ENCODE peak calls at places on chromosomes 11 and 22, in ten cellular contexts. One of them, this sample, is unnamed.

GRCh38 chr11:119531623-119532022 is 108.7 kb upstream of the THY1 start:
- DNase-seq in activated CD8-positive, alpha-beta memory T cell treated with anti-CD3 and anti-CD28 coated beads, Interleukin-2, amount 50 U/mL, for 48 hours: no peak
- DNase-seq in GM06990: no peak
- DNase-seq in cardiac muscle cell: no peak
- DNase-seq in naive thymus-derived CD4-positive, alpha-beta T cell: no peak
- DNase-seq in HFF-Myc: no peak
- DNase-seq in MM.1S: no peak
- DNase-seq in colonic mucosa: no peak
- DNase-seq in cardiac fibroblast: no peak
- DNase-seq in AG10803: no peak
- DNase-seq in this sample: no peak

GRCh38 chr11:81197396-81197795 is 1536.3 kb downstream of the FAM181B start:
- DNase-seq in activated CD8-positive, alpha-beta memory T cell treated with anti-CD3 and anti-CD28 coated beads, Interleukin-2, amount 50 U/mL, for 48 hours: no peak
- DNase-seq in GM06990: no peak
- DNase-seq in cardiac muscle cell: no peak
- DNase-seq in naive thymus-derived CD4-positive, alpha-beta T cell: no peak
- DNase-seq in HFF-Myc: no peak
- DNase-seq in MM.1S: no peak
- DNase-seq in colonic mucosa: no peak
- DNase-seq in cardiac fibroblast: no peak
- DNase-seq in AG10803: no peak
- DNase-seq in this sample: no peak

GRCh38 chr11:86816251-86816726 is 15.9 kb downstream of the PRSS23 start:
- DNase-seq in activated CD8-positive, alpha-beta memory T cell treated with anti-CD3 and anti-CD28 coated beads, Interleukin-2, amount 50 U/mL, for 48 hours: no peak
- DNase-seq in GM06990: no peak
- DNase-seq in cardiac muscle cell: peak; percentile 36
- DNase-seq in naive thymus-derived CD4-positive, alpha-beta T cell: no peak
- DNase-seq in HFF-Myc: peak; percentile 63
- DNase-seq in MM.1S: no peak
- DNase-seq in colonic mucosa: no peak
- DNase-seq in cardiac fibroblast: peak; percentile 77
- DNase-seq in AG10803: peak; percentile 34
- DNase-seq in this sample: no peak

GRCh38 chr22:43625242-43625641 is 186.9 kb downstream of the EFCAB6 start:
- DNase-seq in activated CD8-positive, alpha-beta memory T cell treated with anti-CD3 and anti-CD28 coated beads, Interleukin-2, amount 50 U/mL, for 48 hours: no peak
- DNase-seq in GM06990: no peak
- DNase-seq in cardiac muscle cell: no peak
- DNase-seq in naive thymus-derived CD4-positive, alpha-beta T cell: no peak
- DNase-seq in HFF-Myc: no peak
- DNase-seq in MM.1S: no peak
- DNase-seq in colonic mucosa: no peak
- DNase-seq in cardiac fibroblast: no peak
- DNase-seq in AG10803: no peak
- DNase-seq in this sample: no peak

GRCh38 chr11:85752201-85752889 is 58.6 kb downstream of the SYTL2 start:
- DNase-seq in activated CD8-positive, alpha-beta memory T cell treated with anti-CD3 and anti-CD28 coated beads, Interleukin-2, amount 50 U/mL, for 48 hours: no peak
- DNase-seq in GM06990: no peak
- DNase-seq in cardiac muscle cell: no peak
- DNase-seq in naive thymus-derived CD4-positive, alpha-beta T cell: no peak
- DNase-seq in HFF-Myc: no peak
- DNase-seq in MM.1S: no peak
- DNase-seq in colonic mucosa: no peak
- DNase-seq in cardiac fibroblast: no peak
- DNase-seq in AG10803: no peak
- DNase-seq in this sample: no peak

GRCh38 chr11:128210148-128210940 is 377.0 kb downstream of the ETS1 start:
- DNase-seq in activated CD8-positive, alpha-beta memory T cell treated with anti-CD3 and anti-CD28 coated beads, Interleukin-2, amount 50 U/mL, for 48 hours: no peak
- DNase-seq in GM06990: no peak
- DNase-seq in cardiac muscle cell: no peak
- DNase-seq in naive thymus-derived CD4-positive, alpha-beta T cell: no peak
- DNase-seq in HFF-Myc: peak; percentile 91
- DNase-seq in MM.1S: no peak
- DNase-seq in colonic mucosa: peak; percentile 53
- DNase-seq in cardiac fibroblast: peak; percentile 100
- DNase-seq in AG10803: peak; percentile 98
- DNase-seq in this sample: peak; percentile 51

GRCh38 chr11:34308049-34308692 is 49.6 kb downstream of the ABTB2 start:
- DNase-seq in activated CD8-positive, alpha-beta memory T cell treated with anti-CD3 and anti-CD28 coated beads, Interleukin-2, amount 50 U/mL, for 48 hours: no peak
- DNase-seq in GM06990: no peak
- DNase-seq in cardiac muscle cell: no peak
- DNase-seq in naive thymus-derived CD4-positive, alpha-beta T cell: no peak
- DNase-seq in HFF-Myc: no peak
- DNase-seq in MM.1S: no peak
- DNase-seq in colonic mucosa: no peak
- DNase-seq in cardiac fibroblast: peak; percentile 32
- DNase-seq in AG10803: peak; percentile 43
- DNase-seq in this sample: no peak

GRCh38 chr11:107457205-107457557 is 444 bp downstream of the CWF19L2 start:
- DNase-seq in activated CD8-positive, alpha-beta memory T cell treated with anti-CD3 and anti-CD28 coated beads, Interleukin-2, amount 50 U/mL, for 48 hours: no peak
- DNase-seq in GM06990: peak; percentile 3
- DNase-seq in cardiac muscle cell: peak; percentile 18
- DNase-seq in naive thymus-derived CD4-positive, alpha-beta T cell: no peak
- DNase-seq in HFF-Myc: no peak
- DNase-seq in MM.1S: peak; percentile 10
- DNase-seq in colonic mucosa: no peak
- DNase-seq in cardiac fibroblast: no peak
- DNase-seq in AG10803: no peak
- DNase-seq in this sample: no peak

GRCh38 chr11:36602143-36602542 is 4.1 kb upstream of the RAG2 start:
- DNase-seq in activated CD8-positive, alpha-beta memory T cell treated with anti-CD3 and anti-CD28 coated beads, Interleukin-2, amount 50 U/mL, for 48 hours: no peak
- DNase-seq in GM06990: no peak
- DNase-seq in cardiac muscle cell: no peak
- DNase-seq in naive thymus-derived CD4-positive, alpha-beta T cell: no peak
- DNase-seq in HFF-Myc: no peak
- DNase-seq in MM.1S: no peak
- DNase-seq in colonic mucosa: no peak
- DNase-seq in cardiac fibroblast: no peak
- DNase-seq in AG10803: no peak
- DNase-seq in this sample: no peak

GRCh38 chr22:49780992-49781782 is 46.5 kb downstream of the BRD1 start:
- DNase-seq in activated CD8-positive, alpha-beta memory T cell treated with anti-CD3 and anti-CD28 coated beads, Interleukin-2, amount 50 U/mL, for 48 hours: no peak
- DNase-seq in GM06990: no peak
- DNase-seq in cardiac muscle cell: no peak
- DNase-seq in naive thymus-derived CD4-positive, alpha-beta T cell: no peak
- DNase-seq in HFF-Myc: no peak
- DNase-seq in MM.1S: no peak
- DNase-seq in colonic mucosa: no peak
- DNase-seq in cardiac fibroblast: no peak
- DNase-seq in AG10803: no peak
- DNase-seq in this sample: no peak

GRCh38 chr11:38402063-38402462 is 1804.0 kb upstream of the RAG2 start:
- DNase-seq in activated CD8-positive, alpha-beta memory T cell treated with anti-CD3 and anti-CD28 coated beads, Interleukin-2, amount 50 U/mL, for 48 hours: no peak
- DNase-seq in GM06990: no peak
- DNase-seq in cardiac muscle cell: no peak
- DNase-seq in naive thymus-derived CD4-positive, alpha-beta T cell: no peak
- DNase-seq in HFF-Myc: no peak
- DNase-seq in MM.1S: no peak
- DNase-seq in colonic mucosa: no peak
- DNase-seq in cardiac fibroblast: no peak
- DNase-seq in AG10803: no peak
- DNase-seq in this sample: no peak

GRCh38 chr11:81494431-81494830 is 1239.2 kb downstream of the FAM181B start:
- DNase-seq in activated CD8-positive, alpha-beta memory T cell treated with anti-CD3 and anti-CD28 coated beads, Interleukin-2, amount 50 U/mL, for 48 hours: no peak
- DNase-seq in GM06990: no peak
- DNase-seq in cardiac muscle cell: no peak
- DNase-seq in naive thymus-derived CD4-positive, alpha-beta T cell: no peak
- DNase-seq in HFF-Myc: no peak
- DNase-seq in MM.1S: no peak
- DNase-seq in colonic mucosa: no peak
- DNase-seq in cardiac fibroblast: no peak
- DNase-seq in AG10803: no peak
- DNase-seq in this sample: no peak

GRCh38 chr22:22406445-22406844 is 102.1 kb downstream of the ZNF280B start:
- DNase-seq in activated CD8-positive, alpha-beta memory T cell treated with anti-CD3 and anti-CD28 coated beads, Interleukin-2, amount 50 U/mL, for 48 hours: no peak
- DNase-seq in GM06990: no peak
- DNase-seq in cardiac muscle cell: no peak
- DNase-seq in naive thymus-derived CD4-positive, alpha-beta T cell: no peak
- DNase-seq in HFF-Myc: no peak
- DNase-seq in MM.1S: no peak
- DNase-seq in colonic mucosa: no peak
- DNase-seq in cardiac fibroblast: no peak
- DNase-seq in AG10803: no peak
- DNase-seq in this sample: no peak

GRCh38 chr22:38865201-38866023 is 6.6 kb downstream of the CBX6 start:
- DNase-seq in activated CD8-positive, alpha-beta memory T cell treated with anti-CD3 and anti-CD28 coated beads, Interleukin-2, amount 50 U/mL, for 48 hours: no peak
- DNase-seq in GM06990: no peak
- DNase-seq in cardiac muscle cell: no peak
- DNase-seq in naive thymus-derived CD4-positive, alpha-beta T cell: no peak
- DNase-seq in HFF-Myc: no peak
- DNase-seq in MM.1S: no peak
- DNase-seq in colonic mucosa: no peak
- DNase-seq in cardiac fibroblast: no peak
- DNase-seq in AG10803: no peak
- DNase-seq in this sample: no peak

GRCh38 chr11:3880724-3881123 is 25.3 kb downstream of the STIM1 start:
- DNase-seq in activated CD8-positive, alpha-beta memory T cell treated with anti-CD3 and anti-CD28 coated beads, Interleukin-2, amount 50 U/mL, for 48 hours: no peak
- DNase-seq in GM06990: no peak
- DNase-seq in cardiac muscle cell: no peak
- DNase-seq in naive thymus-derived CD4-positive, alpha-beta T cell: no peak
- DNase-seq in HFF-Myc: no peak
- DNase-seq in MM.1S: no peak
- DNase-seq in colonic mucosa: no peak
- DNase-seq in cardiac fibroblast: peak; percentile 74
- DNase-seq in AG10803: peak; percentile 30
- DNase-seq in this sample: no peak

GRCh38 chr22:50613291-50613981 is 12.8 kb downstream of the MAPK8IP2 start:
- DNase-seq in activated CD8-positive, alpha-beta memory T cell treated with anti-CD3 and anti-CD28 coated beads, Interleukin-2, amount 50 U/mL, for 48 hours: no peak
- DNase-seq in GM06990: no peak
- DNase-seq in cardiac muscle cell: peak; percentile 13
- DNase-seq in naive thymus-derived CD4-positive, alpha-beta T cell: no peak
- DNase-seq in HFF-Myc: no peak
- DNase-seq in MM.1S: no peak
- DNase-seq in colonic mucosa: peak; percentile 90
- DNase-seq in cardiac fibroblast: no peak
- DNase-seq in AG10803: peak; percentile 24
- DNase-seq in this sample: no peak

GRCh38 chr11:69269926-69270697 is 23.8 kb upstream of the MYEOV start:
- DNase-seq in activated CD8-positive, alpha-beta memory T cell treated with anti-CD3 and anti-CD28 coated beads, Interleukin-2, amount 50 U/mL, for 48 hours: no peak
- DNase-seq in GM06990: no peak
- DNase-seq in cardiac muscle cell: no peak
- DNase-seq in naive thymus-derived CD4-positive, alpha-beta T cell: no peak
- DNase-seq in HFF-Myc: no peak
- DNase-seq in MM.1S: no peak
- DNase-seq in colonic mucosa: no peak
- DNase-seq in cardiac fibroblast: no peak
- DNase-seq in AG10803: no peak
- DNase-seq in this sample: no peak

GRCh38 chr11:128424867-128425285 is 162.5 kb downstream of the ETS1 start:
- DNase-seq in activated CD8-positive, alpha-beta memory T cell treated with anti-CD3 and anti-CD28 coated beads, Interleukin-2, amount 50 U/mL, for 48 hours: no peak
- DNase-seq in GM06990: no peak
- DNase-seq in cardiac muscle cell: peak; percentile 36
- DNase-seq in naive thymus-derived CD4-positive, alpha-beta T cell: no peak
- DNase-seq in HFF-Myc: no peak
- DNase-seq in MM.1S: no peak
- DNase-seq in colonic mucosa: peak; percentile 91
- DNase-seq in cardiac fibroblast: peak; percentile 58
- DNase-seq in AG10803: peak; percentile 66
- DNase-seq in this sample: peak; percentile 66

GRCh38 chr11:108117746-108118371 is 3.5 kb upstream of the ACAT1 start:
- DNase-seq in activated CD8-positive, alpha-beta memory T cell treated with anti-CD3 and anti-CD28 coated beads, Interleukin-2, amount 50 U/mL, for 48 hours: no peak
- DNase-seq in GM06990: peak; percentile 26
- DNase-seq in cardiac muscle cell: peak; percentile 21
- DNase-seq in naive thymus-derived CD4-positive, alpha-beta T cell: peak; percentile 13
- DNase-seq in HFF-Myc: no peak
- DNase-seq in MM.1S: peak; percentile 58
- DNase-seq in colonic mucosa: no peak
- DNase-seq in cardiac fibroblast: peak; percentile 78
- DNase-seq in AG10803: peak; percentile 73
- DNase-seq in this sample: no peak

This sample was measured in SJCRH30.